ENCODE peak calls at places on chromosomes 3 and 15, in five cellular contexts. One of them, this sample, is unnamed.

GRCh38 chr3:88148651-88149050 is 1.1 kb upstream of the C3orf38 start:
- DNase-seq in NCI-H2171 treated with DMSO at 0.1 percent for 48 hours: no peak
- DNase-seq in left cardiac atrium: no peak
- DNase-seq in AG08396: no peak
- DNase-seq in T-cell: no peak
- DNase-seq in this sample: no peak

GRCh38 chr15:95763426-95763825 is 567.1 kb upstream of the NR2F2 start:
- DNase-seq in NCI-H2171 treated with DMSO at 0.1 percent for 48 hours: no peak
- DNase-seq in left cardiac atrium: no peak
- DNase-seq in AG08396: no peak
- DNase-seq in T-cell: no peak
- DNase-seq in this sample: no peak

GRCh38 chr15:93063292-93063671 is 25.7 kb downstream of the RGMA start:
- DNase-seq in NCI-H2171 treated with DMSO at 0.1 percent for 48 hours: peak
- DNase-seq in left cardiac atrium: no peak
- DNase-seq in AG08396: no peak
- DNase-seq in T-cell: no peak
- DNase-seq in this sample: no peak

GRCh38 chr3:141273700-141274410 is 42.2 kb downstream of the PXYLP1 start:
- DNase-seq in NCI-H2171 treated with DMSO at 0.1 percent for 48 hours: no peak
- DNase-seq in left cardiac atrium: no peak
- DNase-seq in AG08396: no peak
- DNase-seq in T-cell: no peak
- DNase-seq in this sample: no peak

GRCh38 chr15:62790531-62790930 is 252.0 kb upstream of the TPM1 start:
- DNase-seq in NCI-H2171 treated with DMSO at 0.1 percent for 48 hours: no peak
- DNase-seq in left cardiac atrium: no peak
- DNase-seq in AG08396: no peak
- DNase-seq in T-cell: no peak
- DNase-seq in this sample: no peak

GRCh38 chr3:52253314-52254260 is 8.0 kb downstream of the PPM1M start:
- DNase-seq in NCI-H2171 treated with DMSO at 0.1 percent for 48 hours: no peak
- DNase-seq in left cardiac atrium: peak
- DNase-seq in AG08396: no peak
- DNase-seq in T-cell: peak
- DNase-seq in this sample: peak

GRCh38 chr3:163438760-163439159 is 1639.5 kb downstream of the SI start:
- DNase-seq in NCI-H2171 treated with DMSO at 0.1 percent for 48 hours: no peak
- DNase-seq in left cardiac atrium: no peak
- DNase-seq in AG08396: no peak
- DNase-seq in T-cell: no peak
- DNase-seq in this sample: no peak

GRCh38 chr15:31275331-31276262 is 51.0 kb upstream of the KLF13 start:
- DNase-seq in NCI-H2171 treated with DMSO at 0.1 percent for 48 hours: no peak
- DNase-seq in left cardiac atrium: no peak
- DNase-seq in AG08396: no peak
- DNase-seq in T-cell: no peak
- DNase-seq in this sample: no peak

GRCh38 chr3:30505866-30506517 is 100.4 kb upstream of the TGFBR2 start:
- DNase-seq in NCI-H2171 treated with DMSO at 0.1 percent for 48 hours: no peak
- DNase-seq in left cardiac atrium: no peak
- DNase-seq in AG08396: no peak
- DNase-seq in T-cell: no peak
- DNase-seq in this sample: no peak

GRCh38 chr3:10753964-10754363 is 62.1 kb upstream of the SLC6A11 start:
- DNase-seq in NCI-H2171 treated with DMSO at 0.1 percent for 48 hours: no peak
- DNase-seq in left cardiac atrium: peak
- DNase-seq in AG08396: peak
- DNase-seq in T-cell: peak
- DNase-seq in this sample: peak

GRCh38 chr3:23601020-23601822 is 204.5 kb upstream of the UBE2E1 start:
- DNase-seq in NCI-H2171 treated with DMSO at 0.1 percent for 48 hours: no peak
- DNase-seq in left cardiac atrium: no peak
- DNase-seq in AG08396: no peak
- DNase-seq in T-cell: no peak
- DNase-seq in this sample: no peak

GRCh38 chr3:105598047-105598796 is 231.5 kb downstream of the ALCAM start:
- DNase-seq in NCI-H2171 treated with DMSO at 0.1 percent for 48 hours: no peak
- DNase-seq in left cardiac atrium: no peak
- DNase-seq in AG08396: peak
- DNase-seq in T-cell: no peak
- DNase-seq in this sample: no peak

GRCh38 chr3:56076746-56077145 is 391.5 kb downstream of the ERC2 start:
- DNase-seq in NCI-H2171 treated with DMSO at 0.1 percent for 48 hours: no peak
- DNase-seq in left cardiac atrium: no peak
- DNase-seq in AG08396: no peak
- DNase-seq in T-cell: no peak
- DNase-seq in this sample: no peak

GRCh38 chr3:57752307-57752706 is 3.8 kb upstream of the SLMAP start:
- DNase-seq in NCI-H2171 treated with DMSO at 0.1 percent for 48 hours: no peak
- DNase-seq in left cardiac atrium: no peak
- DNase-seq in AG08396: peak
- DNase-seq in T-cell: no peak
- DNase-seq in this sample: no peak

GRCh38 chr15:52789601-52790165 is 453 bp downstream of the ONECUT1 start:
- DNase-seq in NCI-H2171 treated with DMSO at 0.1 percent for 48 hours: peak
- DNase-seq in left cardiac atrium: no peak
- DNase-seq in AG08396: no peak
- DNase-seq in T-cell: no peak
- DNase-seq in this sample: peak

GRCh38 chr3:71111784-71112440 is 471.6 kb downstream of the FOXP1 start:
- DNase-seq in NCI-H2171 treated with DMSO at 0.1 percent for 48 hours: no peak
- DNase-seq in left cardiac atrium: peak
- DNase-seq in AG08396: peak
- DNase-seq in T-cell: no peak
- DNase-seq in this sample: no peak

GRCh38 chr3:129616713-129617112 is 10.2 kb upstream of the PLXND1 start:
- DNase-seq in NCI-H2171 treated with DMSO at 0.1 percent for 48 hours: no peak
- DNase-seq in left cardiac atrium: no peak
- DNase-seq in AG08396: peak
- DNase-seq in T-cell: no peak
- DNase-seq in this sample: no peak

GRCh38 chr3:54443572-54444161 is 321.3 kb downstream of the CACNA2D3 start:
- DNase-seq in NCI-H2171 treated with DMSO at 0.1 percent for 48 hours: no peak
- DNase-seq in left cardiac atrium: no peak
- DNase-seq in AG08396: no peak
- DNase-seq in T-cell: no peak
- DNase-seq in this sample: no peak

GRCh38 chr15:65952425-65953053 is 83.2 kb downstream of the RAB11A start:
- DNase-seq in NCI-H2171 treated with DMSO at 0.1 percent for 48 hours: no peak
- DNase-seq in left cardiac atrium: peak
- DNase-seq in AG08396: peak
- DNase-seq in T-cell: no peak
- DNase-seq in this sample: peak

GRCh38 chr3:72938471-72939265 is 50.8 kb downstream of the GXYLT2 start:
- DNase-seq in NCI-H2171 treated with DMSO at 0.1 percent for 48 hours: peak
- DNase-seq in left cardiac atrium: peak
- DNase-seq in AG08396: peak
- DNase-seq in T-cell: peak
- DNase-seq in this sample: peak

GRCh38 chr15:71251548-71252035 is 136.3 kb downstream of the THSD4 start:
- DNase-seq in NCI-H2171 treated with DMSO at 0.1 percent for 48 hours: no peak
- DNase-seq in left cardiac atrium: no peak
- DNase-seq in AG08396: no peak
- DNase-seq in T-cell: no peak
- DNase-seq in this sample: no peak

GRCh38 chr15:31439328-31439727 is 112.7 kb downstream of the KLF13 start:
- DNase-seq in NCI-H2171 treated with DMSO at 0.1 percent for 48 hours: no peak
- DNase-seq in left cardiac atrium: no peak
- DNase-seq in AG08396: no peak
- DNase-seq in T-cell: no peak
- DNase-seq in this sample: peak

GRCh38 chr3:61371123-61371522 is 119.9 kb upstream of the FHIT start:
- DNase-seq in NCI-H2171 treated with DMSO at 0.1 percent for 48 hours: no peak
- DNase-seq in left cardiac atrium: no peak
- DNase-seq in AG08396: no peak
- DNase-seq in T-cell: no peak
- DNase-seq in this sample: peak

GRCh38 chr3:128495435-128495970 is 2.5 kb upstream of the GATA2 start:
- DNase-seq in NCI-H2171 treated with DMSO at 0.1 percent for 48 hours: no peak
- DNase-seq in left cardiac atrium: no peak
- DNase-seq in AG08396: no peak
- DNase-seq in T-cell: no peak
- DNase-seq in this sample: peak

GRCh38 chr3:73786346-73786807 is 161.6 kb upstream of the PDZRN3 start:
- DNase-seq in NCI-H2171 treated with DMSO at 0.1 percent for 48 hours: no peak
- DNase-seq in left cardiac atrium: peak
- DNase-seq in AG08396: peak
- DNase-seq in T-cell: no peak
- DNase-seq in this sample: no peak

GRCh38 chr15:33440911-33441310 is 130.1 kb downstream of the RYR3 start:
- DNase-seq in NCI-H2171 treated with DMSO at 0.1 percent for 48 hours: no peak
- DNase-seq in left cardiac atrium: no peak
- DNase-seq in AG08396: no peak
- DNase-seq in T-cell: no peak
- DNase-seq in this sample: no peak

GRCh38 chr3:177622982-177623617 is 425.8 kb upstream of the TBL1XR1 start:
- DNase-seq in NCI-H2171 treated with DMSO at 0.1 percent for 48 hours: no peak
- DNase-seq in left cardiac atrium: no peak
- DNase-seq in AG08396: no peak
- DNase-seq in T-cell: no peak
- DNase-seq in this sample: no peak

GRCh38 chr3:121885386-121885785 is 8.8 kb upstream of the SLC15A2 start:
- DNase-seq in NCI-H2171 treated with DMSO at 0.1 percent for 48 hours: no peak
- DNase-seq in left cardiac atrium: no peak
- DNase-seq in AG08396: no peak
- DNase-seq in T-cell: no peak
- DNase-seq in this sample: no peak

GRCh38 chr15:75104804-75105557 is 81.6 kb downstream of the PPCDC start:
- DNase-seq in NCI-H2171 treated with DMSO at 0.1 percent for 48 hours: peak
- DNase-seq in left cardiac atrium: no peak
- DNase-seq in AG08396: peak
- DNase-seq in T-cell: no peak
- DNase-seq in this sample: peak

GRCh38 chr15:34018021-34018645 is 20.9 kb downstream of the AVEN start:
- DNase-seq in NCI-H2171 treated with DMSO at 0.1 percent for 48 hours: no peak
- DNase-seq in left cardiac atrium: no peak
- DNase-seq in AG08396: no peak
- DNase-seq in T-cell: peak
- DNase-seq in this sample: no peak

GRCh38 chr3:195226900-195227447 is 44.0 kb downstream of the XXYLT1 start:
- DNase-seq in NCI-H2171 treated with DMSO at 0.1 percent for 48 hours: no peak
- DNase-seq in left cardiac atrium: no peak
- DNase-seq in AG08396: peak
- DNase-seq in T-cell: no peak
- DNase-seq in this sample: peak

GRCh38 chr3:58072046-58072445 is 63.8 kb downstream of the FLNB start:
- DNase-seq in NCI-H2171 treated with DMSO at 0.1 percent for 48 hours: no peak
- DNase-seq in left cardiac atrium: no peak
- DNase-seq in AG08396: no peak
- DNase-seq in T-cell: no peak
- DNase-seq in this sample: no peak

GRCh38 chr3:128179474-128179819 is 26.2 kb downstream of the EEFSEC start:
- DNase-seq in NCI-H2171 treated with DMSO at 0.1 percent for 48 hours: no peak
- DNase-seq in left cardiac atrium: no peak
- DNase-seq in AG08396: no peak
- DNase-seq in T-cell: no peak
- DNase-seq in this sample: no peak

GRCh38 chr15:77734306-77734705 is 101.6 kb upstream of the LINGO1 start:
- DNase-seq in NCI-H2171 treated with DMSO at 0.1 percent for 48 hours: no peak
- DNase-seq in left cardiac atrium: no peak
- DNase-seq in AG08396: no peak
- DNase-seq in T-cell: no peak
- DNase-seq in this sample: no peak

GRCh38 chr3:113153499-113154107 is 57.8 kb upstream of the BOC start:
- DNase-seq in NCI-H2171 treated with DMSO at 0.1 percent for 48 hours: no peak
- DNase-seq in left cardiac atrium: no peak
- DNase-seq in AG08396: no peak
- DNase-seq in T-cell: no peak
- DNase-seq in this sample: no peak

GRCh38 chr3:166195808-166196207 is 358.6 kb upstream of the BCHE start:
- DNase-seq in NCI-H2171 treated with DMSO at 0.1 percent for 48 hours: no peak
- DNase-seq in left cardiac atrium: no peak
- DNase-seq in AG08396: no peak
- DNase-seq in T-cell: no peak
- DNase-seq in this sample: no peak

GRCh38 chr3:143826296-143826695 is 22.0 kb downstream of the SLC9A9 start:
- DNase-seq in NCI-H2171 treated with DMSO at 0.1 percent for 48 hours: no peak
- DNase-seq in left cardiac atrium: no peak
- DNase-seq in AG08396: no peak
- DNase-seq in T-cell: no peak
- DNase-seq in this sample: peak